ENCODE peak calls at places on chromosomes 13 and 19, in four cellular contexts. D, U, B and A are unnamed samples.

GRCh38 chr19:17775245-17775927 is 19.6 kb upstream of the B3GNT3 start:
- DNase-seq in D (peak; percentile 82), U (peak; percentile 59), B (no peak), A (no peak)

GRCh38 chr13:97938701-97939475 is 14.6 kb upstream of the IPO5 start:
- DNase-seq in D (no peak), U (no peak), B (no peak), A (no peak)

GRCh38 chr13:48838193-48839000 is 137.3 kb upstream of the FNDC3A start:
- DNase-seq in D (no peak), U (peak; percentile 55), B (no peak), A (no peak)

GRCh38 chr19:15836595-15837398 is 21.3 kb upstream of the OR10H1 start:
- DNase-seq in D (no peak), U (peak; percentile 92), B (peak; percentile 95), A (peak; percentile 98)

GRCh38 chr13:75876371-75877050 is 240.4 kb downstream of the LMO7 start:
- DNase-seq in D (peak; percentile 71), U (peak; percentile 80), B (peak; percentile 42), A (peak; percentile 26)

GRCh38 chr19:40465025-40465780 is at the start of gene BLVRB:
- DNase-seq in D (no peak), U (peak; percentile 86), B (peak; percentile 58), A (peak; percentile 46)

GRCh38 chr19:38057954-38058690 is 151.1 kb downstream of the SIPA1L3 start:
- DNase-seq in D (no peak), U (no peak), B (no peak), A (no peak)

GRCh38 chr19:2827840-2828489 is 8.3 kb downstream of the ZNF554 start:
- DNase-seq in D (no peak), U (no peak), B (no peak), A (no peak)

GRCh38 chr13:41137951-41138350 is 5.3 kb upstream of the KBTBD6 start:
- DNase-seq in D (no peak), U (peak; percentile 43), B (no peak), A (no peak)

GRCh38 chr19:36207605-36208252 is 6.7 kb downstream of the ZNF565 start:
- DNase-seq in D (no peak), U (no peak), B (no peak), A (no peak)

GRCh38 chr19:4051175-4052101 is 15.3 kb downstream of the ZBTB7A start:
- DNase-seq in D (no peak), U (peak; percentile 69), B (no peak), A (no peak)

GRCh38 chr19:4694211-4694987 is 24.3 kb upstream of the MYDGF start:
- DNase-seq in D (no peak), U (peak; percentile 98), B (no peak), A (no peak)

GRCh38 chr13:41231786-41232185 is 31.6 kb downstream of the MTRF1 start:
- DNase-seq in D (no peak), U (peak; percentile 51), B (no peak), A (no peak)

GRCh38 chr19:49020931-49021895 is 2.9 kb downstream of the CGB3 start:
- DNase-seq in D (no peak), U (peak; percentile 44), B (no peak), A (no peak)

GRCh38 chr19:2252481-2253105 is 3.5 kb downstream of the AMH start:
- DNase-seq in D (peak; percentile 16), U (no peak), B (no peak), A (no peak)

GRCh38 chr13:35349052-35349451 is 127.4 kb downstream of the MAB21L1 start:
- DNase-seq in D (no peak), U (no peak), B (no peak), A (no peak)

GRCh38 chr19:41321600-41322270 is 11.8 kb downstream of the CCDC97 start:
- DNase-seq in D (peak; percentile 80), U (peak; percentile 75), B (no peak), A (no peak)

GRCh38 chr13:107266657-107267056 is 698.7 kb upstream of the ARGLU1 start:
- DNase-seq in D (no peak), U (no peak), B (no peak), A (no peak)

GRCh38 chr19:5434970-5435641 is 20.1 kb upstream of the ZNRF4 start:
- DNase-seq in D (no peak), U (peak; percentile 85), B (no peak), A (no peak)

GRCh38 chr19:54325631-54326030 is 12.7 kb upstream of the LILRA5 start:
- DNase-seq in D (no peak), U (no peak), B (no peak), A (no peak)

GRCh38 chr13:99357149-99357596 is 50.0 kb upstream of the GPR183 start:
- DNase-seq in D (no peak), U (peak; percentile 86), B (peak; percentile 41), A (peak; percentile 53)

GRCh38 chr13:112624602-112625430 is 36.9 kb upstream of the TUBGCP3 start:
- DNase-seq in D (no peak), U (no peak), B (no peak), A (no peak)

GRCh38 chr19:36113895-36114762 is 546 bp downstream of the POLR2I start:
- DNase-seq in D (peak; percentile 45), U (peak; percentile 35), B (peak; percentile 22), A (no peak)

GRCh38 chr19:33465371-33465770 is 56.2 kb downstream of the PEPD start:
- DNase-seq in D (no peak), U (no peak), B (no peak), A (no peak)

GRCh38 chr19:51531349-51532315 is at the start of gene SIGLEC6:
- DNase-seq in D (no peak), U (no peak), B (no peak), A (no peak)

GRCh38 chr13:88704600-88705275 is 1033.6 kb downstream of the SLITRK5 start:
- DNase-seq in D (no peak), U (no peak), B (no peak), A (no peak)

GRCh38 chr13:105996391-105997028 is 539.0 kb downstream of the EFNB2 start:
- DNase-seq in D (no peak), U (no peak), B (no peak), A (no peak)

GRCh38 chr13:73765651-73766384 is 368.4 kb downstream of the KLF12 start:
- DNase-seq in D (peak; percentile 91), U (peak; percentile 71), B (peak; percentile 79), A (peak; percentile 77)

GRCh38 chr19:50723069-50723468 is at the start of gene CLEC11A:
- DNase-seq in D (no peak), U (peak; percentile 61), B (no peak), A (no peak)

GRCh38 chr13:43072394-43072793 is 49.0 kb downstream of the DNAJC15 start:
- DNase-seq in D (no peak), U (peak; percentile 37), B (no peak), A (no peak)

GRCh38 chr19:16888629-16889371 is at the start of gene F2RL3:
- DNase-seq in D (no peak), U (peak; percentile 45), B (no peak), A (no peak)

GRCh38 chr13:51726446-51727185 is 77.3 kb downstream of the DHRS12 start:
- DNase-seq in D (no peak), U (peak; percentile 83), B (no peak), A (no peak)

GRCh38 chr13:37277435-37278144 is 172.1 kb upstream of the CSNK1A1L start:
- DNase-seq in D (no peak), U (peak; percentile 53), B (no peak), A (no peak)

GRCh38 chr19:407501-408440 is 1.2 kb downstream of the C2CD4C start:
- DNase-seq in D (no peak), U (no peak), B (no peak), A (no peak)

GRCh38 chr19:6737873-6738725 is 719 bp upstream of the GPR108 start:
- DNase-seq in D (peak; percentile 77), U (peak; percentile 87), B (peak; percentile 68), A (peak; percentile 63)

GRCh38 chr13:44874176-44874575 is 115.1 kb downstream of the NUFIP1 start:
- DNase-seq in D (no peak), U (no peak), B (no peak), A (no peak)

GRCh38 chr13:108215428-108215827 is at the start of gene LIG4:
- DNase-seq in D (peak; percentile 98), U (peak; percentile 91), B (peak; percentile 92), A (peak; percentile 92)

GRCh38 chr13:102678339-102679122 is 16.3 kb downstream of the METTL21C start:
- DNase-seq in D (no peak), U (no peak), B (no peak), A (no peak)